ENCODE peak calls at places on chromosomes 12 and 14, in five cellular contexts. One of them, this sample, is unnamed.

GRCh38 chr12:452667-453210 is 7.0 kb upstream of the B4GALNT3 start:
- DNase-seq in K562: peak; percentile 51
- DNase-seq in A549: no peak
- DNase-seq in SK-N-SH: no peak
- DNase-seq in GM12878: no peak
- DNase-seq in this sample: no peak

GRCh38 chr12:50936821-50937220 is 15.5 kb upstream of the HIGD1C start:
- DNase-seq in GM12878: no peak
- DNase-seq in K562: no peak
- DNase-seq in A549: no peak
- DNase-seq in SK-N-SH: no peak
- DNase-seq in this sample: no peak

GRCh38 chr14:96662116-96662901 is 134.9 kb upstream of the VRK1 start:
- DNase-seq in SK-N-SH: no peak
- DNase-seq in GM12878: no peak
- DNase-seq in A549: no peak
- DNase-seq in K562: no peak
- DNase-seq in this sample: no peak

GRCh38 chr14:67551123-67551522 is 18.0 kb downstream of the PLEKHH1 start:
- DNase-seq in A549: no peak
- DNase-seq in SK-N-SH: no peak
- DNase-seq in K562: no peak
- DNase-seq in GM12878: no peak
- DNase-seq in this sample: no peak

GRCh38 chr14:50714452-50715073 is 46.5 kb upstream of the SAV1 start:
- DNase-seq in SK-N-SH: peak; percentile 29
- DNase-seq in A549: no peak
- DNase-seq in K562: peak; percentile 6
- DNase-seq in GM12878: no peak
- DNase-seq in this sample: peak; percentile 38

GRCh38 chr12:118391424-118391823 is 15.1 kb downstream of the SUDS3 start:
- DNase-seq in SK-N-SH: no peak
- DNase-seq in K562: no peak
- DNase-seq in GM12878: no peak
- DNase-seq in A549: no peak
- DNase-seq in this sample: no peak

GRCh38 chr12:105409881-105410471 is 79.5 kb downstream of the C12orf75 start:
- DNase-seq in K562: no peak
- DNase-seq in A549: no peak
- DNase-seq in GM12878: no peak
- DNase-seq in SK-N-SH: peak; percentile 37
- DNase-seq in this sample: no peak

GRCh38 chr12:91620949-91621348 is 438.3 kb upstream of the DCN start:
- DNase-seq in SK-N-SH: no peak
- DNase-seq in A549: no peak
- DNase-seq in GM12878: no peak
- DNase-seq in K562: no peak
- DNase-seq in this sample: peak; percentile 12

GRCh38 chr14:41446008-41446407 is 160.7 kb upstream of the LRFN5 start:
- DNase-seq in GM12878: no peak
- DNase-seq in A549: no peak
- DNase-seq in SK-N-SH: no peak
- DNase-seq in K562: no peak
- DNase-seq in this sample: no peak

GRCh38 chr12:111407371-111408115 is 1.8 kb downstream of the SH2B3 start:
- DNase-seq in K562: no peak
- DNase-seq in SK-N-SH: peak; percentile 43
- DNase-seq in A549: no peak
- DNase-seq in GM12878: no peak
- DNase-seq in this sample: no peak

GRCh38 chr12:29730481-29730880 is 53.3 kb downstream of the TMTC1 start:
- DNase-seq in GM12878: no peak
- DNase-seq in A549: no peak
- DNase-seq in K562: no peak
- DNase-seq in SK-N-SH: no peak
- DNase-seq in this sample: no peak

GRCh38 chr12:68374315-68374982 is 42.3 kb upstream of the MDM1 start:
- DNase-seq in A549: no peak
- DNase-seq in GM12878: peak; percentile 98
- DNase-seq in SK-N-SH: no peak
- DNase-seq in K562: no peak
- DNase-seq in this sample: no peak

GRCh38 chr12:107912421-107913004 is 138.0 kb downstream of the ASCL4 start:
- DNase-seq in GM12878: no peak
- DNase-seq in SK-N-SH: peak; percentile 69
- DNase-seq in A549: peak; percentile 55
- DNase-seq in K562: peak; percentile 88
- DNase-seq in this sample: no peak

GRCh38 chr12:21677204-21677603 is 19.6 kb upstream of the LDHB start:
- DNase-seq in SK-N-SH: no peak
- DNase-seq in A549: no peak
- DNase-seq in K562: no peak
- DNase-seq in GM12878: no peak
- DNase-seq in this sample: no peak

GRCh38 chr14:59292028-59292427 is 103.6 kb downstream of the DAAM1 start:
- DNase-seq in GM12878: no peak
- DNase-seq in K562: no peak
- DNase-seq in A549: no peak
- DNase-seq in SK-N-SH: no peak
- DNase-seq in this sample: no peak

GRCh38 chr14:78967111-78967809 is 797.1 kb downstream of the NRXN3 start:
- DNase-seq in K562: no peak
- DNase-seq in GM12878: no peak
- DNase-seq in A549: no peak
- DNase-seq in SK-N-SH: no peak
- DNase-seq in this sample: peak; percentile 85

GRCh38 chr14:75292886-75293285 is 14.3 kb downstream of the FOS start:
- DNase-seq in K562: no peak
- DNase-seq in SK-N-SH: no peak
- DNase-seq in GM12878: no peak
- DNase-seq in A549: no peak
- DNase-seq in this sample: no peak

GRCh38 chr14:54803396-54803795 is 99.2 kb downstream of the GCH1 start:
- DNase-seq in SK-N-SH: no peak
- DNase-seq in GM12878: no peak
- DNase-seq in K562: no peak
- DNase-seq in A549: no peak
- DNase-seq in this sample: no peak

GRCh38 chr12:24561882-24562760 is 386.8 kb downstream of the BCAT1 start:
- DNase-seq in K562: peak; percentile 11
- DNase-seq in GM12878: no peak
- DNase-seq in SK-N-SH: peak; percentile 75
- DNase-seq in A549: peak; percentile 17
- DNase-seq in this sample: peak; percentile 62

GRCh38 chr14:75101491-75101890 is 25.4 kb downstream of the NEK9 start:
- DNase-seq in K562: no peak
- DNase-seq in SK-N-SH: no peak
- DNase-seq in A549: no peak
- DNase-seq in GM12878: no peak
- DNase-seq in this sample: no peak

GRCh38 chr12:84198294-84198946 is 714.2 kb downstream of the SLC6A15 start:
- DNase-seq in A549: no peak
- DNase-seq in SK-N-SH: no peak
- DNase-seq in K562: no peak
- DNase-seq in GM12878: no peak
- DNase-seq in this sample: no peak

GRCh38 chr12:130826151-130826801 is 12.8 kb downstream of the STX2 start:
- DNase-seq in A549: peak; percentile 53
- DNase-seq in K562: peak; percentile 87
- DNase-seq in GM12878: no peak
- DNase-seq in SK-N-SH: peak; percentile 85
- DNase-seq in this sample: peak; percentile 69

GRCh38 chr12:93347054-93347786 is 30.5 kb upstream of the NUDT4 start:
- DNase-seq in GM12878: no peak
- DNase-seq in K562: no peak
- DNase-seq in SK-N-SH: peak; percentile 47
- DNase-seq in A549: no peak
- DNase-seq in this sample: no peak

GRCh38 chr14:99819514-99819913 is 26.3 kb downstream of the EML1 start:
- DNase-seq in SK-N-SH: no peak
- DNase-seq in A549: no peak
- DNase-seq in K562: no peak
- DNase-seq in GM12878: no peak
- DNase-seq in this sample: no peak

GRCh38 chr12:62434504-62435336 is 31.9 kb upstream of the MON2 start:
- DNase-seq in K562: no peak
- DNase-seq in A549: no peak
- DNase-seq in GM12878: no peak
- DNase-seq in SK-N-SH: peak; percentile 25
- DNase-seq in this sample: no peak

GRCh38 chr14:102592969-102593840 is 756 bp downstream of the RCOR1 start:
- DNase-seq in GM12878: no peak
- DNase-seq in SK-N-SH: peak; percentile 82
- DNase-seq in A549: peak; percentile 66
- DNase-seq in K562: peak; percentile 53
- DNase-seq in this sample: peak; percentile 26

GRCh38 chr12:121295123-121295745 is 1.3 kb downstream of the CAMKK2 start:
- DNase-seq in K562: no peak
- DNase-seq in GM12878: no peak
- DNase-seq in SK-N-SH: peak; percentile 65
- DNase-seq in A549: peak; percentile 31
- DNase-seq in this sample: no peak

GRCh38 chr12:74538491-74539258 is 1.0 kb downstream of the ATXN7L3B start:
- DNase-seq in GM12878: no peak
- DNase-seq in A549: no peak
- DNase-seq in SK-N-SH: peak; percentile 11
- DNase-seq in K562: peak; percentile 9
- DNase-seq in this sample: no peak

GRCh38 chr14:55301722-55302121 is 30.5 kb downstream of the FBXO34 start:
- DNase-seq in A549: no peak
- DNase-seq in SK-N-SH: peak; percentile 31
- DNase-seq in GM12878: no peak
- DNase-seq in K562: no peak
- DNase-seq in this sample: peak; percentile 63

GRCh38 chr12:119649202-119649808 is 18.6 kb upstream of the PRKAB1 start:
- DNase-seq in A549: peak; percentile 26
- DNase-seq in SK-N-SH: peak; percentile 68
- DNase-seq in GM12878: no peak
- DNase-seq in K562: peak; percentile 61
- DNase-seq in this sample: no peak

GRCh38 chr12:57834086-57834876 is 12.2 kb downstream of the CTDSP2 start:
- DNase-seq in SK-N-SH: no peak
- DNase-seq in K562: no peak
- DNase-seq in GM12878: no peak
- DNase-seq in A549: no peak
- DNase-seq in this sample: no peak
- TF ChIP-seq RCOR1 in SK-N-SH: no peak
- TF ChIP-seq RCOR1 in K562: no peak
- TF ChIP-seq RCOR1 in GM12878: no peak
- TF ChIP-seq RCOR1 in A549: no peak
- TF ChIP-seq RCOR1 in this sample: no peak

GRCh38 chr12:6699259-6699988 is 1.2 kb downstream of the PIANP start:
- DNase-seq in SK-N-SH: no peak
- DNase-seq in A549: no peak
- DNase-seq in K562: no peak
- DNase-seq in GM12878: no peak
- DNase-seq in this sample: no peak

GRCh38 chr12:6695313-6696045 is 5.1 kb downstream of the PIANP start:
- DNase-seq in A549: no peak
- DNase-seq in SK-N-SH: no peak
- DNase-seq in GM12878: no peak
- DNase-seq in K562: no peak
- DNase-seq in this sample: no peak

GRCh38 chr12:6698352-6699046 is 2.1 kb downstream of the PIANP start:
- DNase-seq in A549: no peak
- DNase-seq in SK-N-SH: no peak
- DNase-seq in GM12878: no peak
- DNase-seq in K562: no peak
- DNase-seq in this sample: no peak

GRCh38 chr12:6696690-6697583 is 3.7 kb downstream of the PIANP start:
- DNase-seq in K562: no peak
- DNase-seq in GM12878: peak; percentile 42
- DNase-seq in A549: no peak
- DNase-seq in SK-N-SH: no peak
- DNase-seq in this sample: no peak

GRCh38 chr12:6697584-6698351 is 2.8 kb downstream of the PIANP start:
- DNase-seq in A549: peak; percentile 82
- DNase-seq in K562: peak; percentile 51
- DNase-seq in GM12878: no peak
- DNase-seq in SK-N-SH: peak; percentile 75
- DNase-seq in this sample: peak; percentile 64
- TF ChIP-seq RCOR1 in A549: no peak
- TF ChIP-seq RCOR1 in K562: no peak
- TF ChIP-seq RCOR1 in GM12878: no peak
- TF ChIP-seq RCOR1 in SK-N-SH: no peak
- TF ChIP-seq RCOR1 in this sample: no peak

DNA sequence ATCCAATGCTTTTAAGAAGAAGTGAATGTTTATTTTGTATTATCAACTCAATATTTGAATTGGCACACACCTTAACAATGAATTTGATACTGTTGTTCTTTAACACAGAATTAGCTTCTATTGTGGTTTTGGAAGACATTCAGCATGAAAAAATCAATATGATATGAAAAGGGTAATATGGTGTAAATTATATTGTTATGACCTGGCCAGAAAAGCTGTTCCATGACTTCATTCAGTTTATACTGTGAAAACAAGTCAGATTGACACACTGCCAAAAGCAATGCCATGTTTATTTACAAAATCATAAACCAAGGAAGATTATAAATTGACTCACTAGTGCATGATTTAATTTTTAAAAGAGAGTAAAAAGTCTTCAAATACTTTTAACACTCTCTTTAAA is 851.4 kb upstream of the SEL1L start:
- DNase-seq in K562: no peak
- DNase-seq in A549: no peak
- DNase-seq in GM12878: no peak
- DNase-seq in SK-N-SH: no peak
- DNase-seq in this sample: no peak
- TF ChIP-seq RCOR1 in K562: no peak
- TF ChIP-seq RCOR1 in A549: no peak
- TF ChIP-seq RCOR1 in GM12878: no peak
- TF ChIP-seq RCOR1 in SK-N-SH: no peak
- TF ChIP-seq RCOR1 in this sample: no peak

GRCh38 chr12:78963439-78964222 is 99.1 kb downstream of the SYT1 start:
- DNase-seq in A549: no peak
- DNase-seq in GM12878: no peak
- DNase-seq in K562: no peak
- DNase-seq in SK-N-SH: no peak
- DNase-seq in this sample: peak; percentile 61

GRCh38 chr12:78961171-78961570 is 96.6 kb downstream of the SYT1 start:
- DNase-seq in GM12878: no peak
- DNase-seq in SK-N-SH: no peak
- DNase-seq in A549: no peak
- DNase-seq in K562: no peak
- DNase-seq in this sample: no peak

GRCh38 chr12:78964521-78964920 is 99.9 kb downstream of the SYT1 start:
- DNase-seq in SK-N-SH: no peak
- DNase-seq in K562: no peak
- DNase-seq in GM12878: no peak
- DNase-seq in A549: no peak
- DNase-seq in this sample: no peak

DNA sequence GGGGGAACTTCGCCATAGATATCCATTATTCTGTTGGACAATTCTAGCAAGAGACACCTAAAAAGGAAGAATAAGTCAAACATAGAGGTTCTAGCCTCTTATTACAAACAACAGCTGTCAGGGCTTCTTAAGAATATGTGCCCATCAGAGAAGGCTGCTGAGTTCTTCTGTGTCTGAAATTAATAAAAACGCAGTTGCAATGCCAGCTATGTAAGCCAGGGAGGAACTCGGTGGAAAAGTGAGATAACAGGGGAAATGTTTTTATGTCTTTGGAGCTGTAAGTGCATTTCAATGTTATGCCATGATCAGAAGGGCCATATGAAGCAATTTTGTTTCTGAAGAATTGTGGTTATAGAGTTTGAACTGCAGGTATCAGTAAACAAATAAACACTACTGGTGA is 95.0 kb downstream of the SYT1 start:
- DNase-seq in A549: no peak
- DNase-seq in GM12878: no peak
- DNase-seq in SK-N-SH: no peak
- DNase-seq in K562: no peak
- DNase-seq in this sample: no peak
- TF ChIP-seq RCOR1 in A549: no peak
- TF ChIP-seq RCOR1 in GM12878: no peak
- TF ChIP-seq RCOR1 in SK-N-SH: no peak
- TF ChIP-seq RCOR1 in K562: no peak
- TF ChIP-seq RCOR1 in this sample: no peak

This sample was measured in IMR-90.